ENCODE peak calls at places on chromosomes 11 and 22, in ten cellular contexts. R is aorta; W is Caco-2; I is AG04450; U is GM12864; M is left lung; T is coronary artery; J is HFF-Myc; Y is lung; B is naive thymus-derived CD4-positive, alpha-beta T cell. D is an unnamed sample.

GRCh38 chr11:113440816-113441215 is 34.4 kb downstream of the DRD2 start:
- DNase-seq in R (no peak), W (no peak), I (no peak), U (no peak), M (no peak), T (no peak), J (no peak), Y (no peak), B (no peak), D (no peak)

GRCh38 chr11:96714689-96715088 is 324.9 kb downstream of the JRKL start:
- DNase-seq in R (no peak), W (no peak), I (no peak), U (no peak), M (no peak), T (no peak), J (no peak), Y (no peak), B (no peak), D (no peak)

GRCh38 chr11:22079133-22079847 is 113.6 kb upstream of the ANO5 start:
- DNase-seq in R (no peak), W (no peak), I (no peak), U (no peak), M (no peak), T (no peak), J (no peak), Y (no peak), B (no peak), D (no peak)

GRCh38 chr11:95699631-95700470 is 89.7 kb downstream of the FAM76B start:
- DNase-seq in R (no peak), W (no peak), I (no peak), U (no peak), M (no peak), T (no peak), J (no peak), Y (no peak), B (peak), D (no peak)

GRCh38 chr11:102168483-102168882 is 58.2 kb downstream of the YAP1 start:
- DNase-seq in R (no peak), W (no peak), I (no peak), U (no peak), M (no peak), T (no peak), J (no peak), Y (no peak), B (no peak), D (no peak)

GRCh38 chr11:64444838-64445441 is 86.0 kb downstream of the RPS6KA4 start:
- DNase-seq in R (no peak), W (peak), I (no peak), U (no peak), M (no peak), T (no peak), J (peak), Y (no peak), B (no peak), D (peak)

GRCh38 chr22:50467773-50468440 is 6.9 kb downstream of the SBF1 start:
- DNase-seq in R (no peak), W (no peak), I (no peak), U (no peak), M (no peak), T (no peak), J (no peak), Y (no peak), B (no peak), D (no peak)

GRCh38 chr22:48306785-48307570 is 1520.7 kb downstream of the BRD1 start:
- DNase-seq in R (no peak), W (no peak), I (no peak), U (no peak), M (no peak), T (peak), J (no peak), Y (no peak), B (no peak), D (no peak)

GRCh38 chr22:35914665-35915476 is 113.8 kb downstream of the RBFOX2 start:
- DNase-seq in R (no peak), W (peak), I (peak), U (no peak), M (no peak), T (no peak), J (peak), Y (peak), B (peak), D (peak)

GRCh38 chr11:46117842-46118241 is 3.4 kb downstream of the PHF21A start:
- DNase-seq in R (no peak), W (no peak), I (no peak), U (no peak), M (no peak), T (no peak), J (no peak), Y (no peak), B (no peak), D (no peak)

GRCh38 chr11:1300121-1300520 is 9.3 kb downstream of the TOLLIP start:
- DNase-seq in R (no peak), W (no peak), I (no peak), U (no peak), M (no peak), T (no peak), J (no peak), Y (peak), B (no peak), D (no peak)

GRCh38 chr11:12184696-12185095 is 74.3 kb downstream of the MICAL2 start:
- DNase-seq in R (no peak), W (no peak), I (no peak), U (no peak), M (no peak), T (no peak), J (no peak), Y (no peak), B (no peak), D (no peak)

GRCh38 chr11:116093065-116093464 is 588.9 kb upstream of the CADM1 start:
- DNase-seq in R (no peak), W (no peak), I (no peak), U (no peak), M (no peak), T (no peak), J (no peak), Y (no peak), B (no peak), D (no peak)

GRCh38 chr11:61297741-61298140 is 2.6 kb upstream of the VWCE start:
- DNase-seq in R (no peak), W (no peak), I (peak), U (no peak), M (no peak), T (no peak), J (peak), Y (no peak), B (no peak), D (no peak)

GRCh38 chr11:88411265-88411664 is 73.7 kb upstream of the CTSC start:
- DNase-seq in R (no peak), W (no peak), I (peak), U (no peak), M (no peak), T (no peak), J (peak), Y (no peak), B (no peak), D (no peak)

GRCh38 chr22:49764151-49764581 is 63.5 kb downstream of the BRD1 start:
- DNase-seq in R (peak), W (no peak), I (no peak), U (no peak), M (peak), T (peak), J (no peak), Y (no peak), B (no peak), D (no peak)

GRCh38 chr11:60873533-60873932 is 6.2 kb downstream of the ZP1 start:
- DNase-seq in R (no peak), W (no peak), I (no peak), U (no peak), M (no peak), T (no peak), J (no peak), Y (no peak), B (no peak), D (no peak)

GRCh38 chr11:67410369-67410831 is 5.1 kb upstream of the CARNS1 start:
- DNase-seq in R (no peak), W (no peak), I (no peak), U (no peak), M (no peak), T (no peak), J (no peak), Y (no peak), B (no peak), D (no peak)

GRCh38 chr11:117045956-117046355 is 52.3 kb downstream of the SIK3 start:
- DNase-seq in R (no peak), W (no peak), I (no peak), U (no peak), M (no peak), T (no peak), J (no peak), Y (peak), B (no peak), D (no peak)

GRCh38 chr11:76839326-76839725 is 21.4 kb upstream of the ACER3 start:
- DNase-seq in R (no peak), W (peak), I (no peak), U (no peak), M (no peak), T (no peak), J (no peak), Y (no peak), B (no peak), D (no peak)

GRCh38 chr11:117221775-117222517 is 9.9 kb downstream of the PCSK7 start:
- DNase-seq in R (peak), W (no peak), I (no peak), U (no peak), M (no peak), T (peak), J (no peak), Y (no peak), B (no peak), D (peak)

GRCh38 chr11:64721359-64721699 is 1.7 kb downstream of the NRXN2 start:
- DNase-seq in R (no peak), W (no peak), I (no peak), U (no peak), M (no peak), T (no peak), J (no peak), Y (no peak), B (no peak), D (no peak)

GRCh38 chr11:64245401-64245796 is 1.3 kb downstream of the PPP1R14B start:
- DNase-seq in R (peak), W (no peak), I (no peak), U (no peak), M (peak), T (no peak), J (no peak), Y (no peak), B (no peak), D (peak)

GRCh38 chr11:11519184-11519583 is 102.6 kb downstream of the GALNT18 start:
- DNase-seq in R (no peak), W (no peak), I (no peak), U (no peak), M (no peak), T (no peak), J (no peak), Y (no peak), B (no peak), D (no peak)

GRCh38 chr11:116276051-116277044 is 496.4 kb downstream of the BUD13 start:
- DNase-seq in R (peak), W (peak), I (peak), U (peak), M (peak), T (no peak), J (no peak), Y (peak), B (peak), D (peak)

GRCh38 chr22:43200031-43200430 is 13.1 kb upstream of the TTLL12 start:
- DNase-seq in R (no peak), W (no peak), I (no peak), U (no peak), M (peak), T (no peak), J (no peak), Y (no peak), B (no peak), D (no peak)

GRCh38 chr11:12901272-12901671 is 107.8 kb upstream of the RASSF10 start:
- DNase-seq in R (no peak), W (no peak), I (no peak), U (no peak), M (no peak), T (no peak), J (no peak), Y (no peak), B (no peak), D (no peak)

DNA sequence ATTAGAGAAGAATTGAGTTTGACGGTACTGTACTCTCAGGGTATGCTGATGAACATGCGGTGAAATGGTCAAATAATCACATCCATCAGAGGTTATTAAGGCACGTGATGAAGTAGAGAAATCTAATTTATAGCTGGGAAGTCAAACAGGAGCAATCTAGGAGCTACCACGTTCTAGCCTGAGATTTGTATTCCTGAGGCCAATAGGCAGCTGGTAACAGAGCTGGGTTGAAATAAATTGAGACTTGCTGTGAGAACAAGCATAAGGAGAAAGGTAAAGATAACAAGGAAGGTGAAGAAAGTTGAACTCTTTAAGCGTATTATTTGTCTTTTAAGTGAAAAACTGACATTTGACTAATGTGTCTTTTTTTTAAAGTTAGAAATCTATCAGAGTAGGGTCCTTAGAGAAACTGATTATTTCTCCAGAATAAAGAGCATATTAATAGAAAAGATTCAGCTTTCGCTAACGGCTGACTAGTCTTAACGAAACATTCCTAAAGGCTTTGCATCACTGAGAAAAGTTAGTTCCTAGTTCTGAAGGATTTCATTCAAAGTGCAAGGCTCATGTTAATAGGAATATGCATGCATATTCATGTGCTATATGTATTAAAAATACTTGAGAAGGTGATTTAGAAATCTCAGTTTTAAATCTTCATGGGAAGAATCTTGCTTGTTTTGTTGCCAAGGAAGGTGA is 5.2 kb upstream of the WEE1 start:
- DNase-seq in R (no peak), W (no peak), I (no peak), U (no peak), M (no peak), T (no peak), J (no peak), Y (no peak), B (no peak), D (no peak)
- H3K4me3 ChIP-seq in R (no peak), W (peak), I (no peak), U (no peak), M (no peak), T (no peak), J (no peak), Y (no peak), B (no peak), D (no peak)

GRCh38 chr11:35394941-35395340 is 24.4 kb downstream of the SLC1A2 start:
- DNase-seq in R (no peak), W (no peak), I (no peak), U (no peak), M (no peak), T (no peak), J (no peak), Y (no peak), B (no peak), D (no peak)

GRCh38 chr11:35393093-35393492 is 26.3 kb downstream of the SLC1A2 start:
- DNase-seq in R (no peak), W (no peak), I (no peak), U (no peak), M (no peak), T (no peak), J (peak), Y (no peak), B (no peak), D (no peak)

GRCh38 chr11:35390737-35391682 is 28.3 kb downstream of the SLC1A2 start:
- DNase-seq in R (no peak), W (no peak), I (no peak), U (peak), M (peak), T (no peak), J (no peak), Y (no peak), B (no peak), D (no peak)

GRCh38 chr11:35389897-35390462 is 29.4 kb downstream of the SLC1A2 start:
- DNase-seq in R (no peak), W (peak), I (no peak), U (peak), M (no peak), T (no peak), J (no peak), Y (no peak), B (no peak), D (peak)

DNA sequence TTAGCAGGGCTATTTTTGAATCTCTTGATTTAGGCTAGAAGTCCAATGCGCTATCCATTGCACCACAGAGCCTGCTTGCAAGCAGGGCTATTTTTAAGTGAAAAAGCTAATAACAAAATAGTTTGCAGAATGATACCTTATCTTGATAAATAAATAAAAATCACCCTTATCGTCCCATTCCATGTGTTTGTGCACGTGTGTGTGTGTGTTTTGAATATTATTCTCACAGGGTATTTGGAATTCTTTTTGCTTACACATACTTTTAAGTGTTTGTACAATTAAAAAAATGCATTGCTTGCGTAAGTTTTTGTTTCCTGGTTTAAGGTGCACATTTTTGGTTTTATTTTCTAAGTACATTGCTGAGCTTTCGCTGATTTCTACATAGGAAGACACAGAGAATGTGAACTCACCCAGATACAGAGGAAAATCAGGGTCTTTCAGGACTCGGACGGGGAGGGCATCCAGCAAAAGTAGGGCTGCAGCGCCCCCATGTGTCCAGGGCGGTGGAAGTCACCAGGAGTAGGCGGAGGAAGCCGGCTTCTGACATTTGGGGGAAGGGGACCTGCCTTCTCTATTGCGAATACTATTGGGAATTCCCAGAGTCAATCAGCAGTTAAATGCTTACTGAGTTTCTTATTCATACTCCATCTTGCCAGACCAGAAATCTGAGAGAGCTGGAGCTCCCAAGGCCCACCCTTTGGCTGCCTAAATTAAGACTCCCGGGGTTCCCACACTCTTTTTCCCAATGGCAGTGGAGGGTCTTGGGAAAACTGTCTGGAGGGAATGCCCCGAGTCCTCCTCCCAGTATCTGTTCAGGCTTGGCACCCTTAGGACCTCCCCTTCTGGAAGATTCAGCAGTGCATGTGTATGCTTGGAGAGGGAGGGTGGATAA is 27.2 kb downstream of the SLC1A2 start:
- DNase-seq in R (peak), W (peak), I (peak), U (peak), M (peak), T (peak), J (peak), Y (peak), B (peak), D (peak)
- H3K4me3 ChIP-seq in R (peak), W (no peak), I (no peak), U (peak), M (peak), T (peak), J (no peak), Y (no peak), B (no peak), D (no peak)

DNA sequence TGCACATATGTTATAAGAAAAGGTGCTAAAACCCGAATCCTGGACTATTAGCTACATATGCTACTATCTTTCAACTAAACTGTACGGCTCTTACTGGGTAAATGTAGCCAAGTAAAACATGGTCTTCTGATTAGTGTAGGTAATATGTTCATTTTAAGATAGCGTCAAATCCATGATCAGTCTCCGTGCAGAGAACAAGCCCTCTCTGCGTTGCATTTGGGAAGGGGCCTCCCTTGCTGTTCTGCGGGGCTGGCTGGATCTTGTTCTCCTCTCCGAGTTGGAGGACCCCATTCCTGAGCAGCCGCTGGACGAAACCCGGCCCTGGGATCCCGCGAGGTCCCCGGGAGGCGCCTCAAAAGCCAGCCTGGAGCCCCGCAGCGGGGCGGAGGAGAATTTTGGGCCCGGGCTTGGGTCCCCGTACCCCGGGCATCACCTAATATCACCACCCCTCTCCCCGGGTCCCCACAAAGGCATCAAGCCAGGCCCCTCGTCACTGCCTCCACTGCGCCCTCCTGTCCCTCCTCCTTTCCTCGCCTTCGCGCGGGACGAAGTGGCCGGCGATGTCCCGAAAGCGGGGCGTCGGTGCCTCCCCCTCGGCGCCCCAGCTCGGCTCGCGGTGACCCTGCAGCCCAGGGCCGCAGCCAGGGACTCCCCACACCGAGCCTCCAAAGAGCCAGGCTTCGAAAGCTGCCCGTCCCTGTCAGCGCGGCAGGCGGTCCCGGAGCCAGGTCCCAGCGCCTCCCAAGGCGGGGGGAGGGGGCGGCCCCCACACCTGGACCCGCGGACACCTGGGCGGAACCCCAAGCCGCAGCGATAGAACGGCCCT is 54.5 kb upstream of the FBXO3 start:
- DNase-seq in R (no peak), W (peak), I (no peak), U (no peak), M (peak), T (no peak), J (no peak), Y (no peak), B (no peak), D (no peak)
- H3K4me3 ChIP-seq in R (peak), W (peak), I (peak), U (peak), M (peak), T (peak), J (peak), Y (no peak), B (no peak), D (peak)

DNA sequence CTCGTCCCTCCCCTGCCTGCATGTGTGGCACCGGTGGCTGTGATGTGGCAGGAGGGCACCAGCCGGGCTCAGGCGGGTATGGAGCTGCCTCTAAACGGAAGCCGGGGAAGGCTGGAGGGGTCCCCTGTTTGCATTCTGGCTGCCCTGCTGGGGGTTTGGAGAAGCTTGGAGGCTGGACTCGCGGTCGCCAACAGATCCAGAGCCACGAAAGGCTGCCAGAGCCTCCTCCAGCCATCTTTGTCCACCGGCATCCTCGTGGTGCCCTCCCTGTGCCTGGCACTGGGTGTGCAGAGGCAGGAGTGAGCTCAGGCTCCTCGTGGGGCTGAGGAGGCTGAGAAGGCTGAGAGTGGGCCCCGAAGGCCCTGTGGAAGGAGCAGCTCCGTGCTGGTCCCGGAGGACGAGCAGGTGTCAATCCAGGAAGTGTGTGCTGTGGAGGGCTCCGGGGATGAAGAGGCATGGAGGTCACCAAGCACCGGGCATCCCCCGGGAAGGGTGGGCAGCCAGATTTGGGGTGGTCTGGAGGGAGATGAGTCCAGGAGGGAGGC is 937 bp downstream of the KDELR3 start:
- DNase-seq in R (peak), W (no peak), I (no peak), U (no peak), M (peak), T (no peak), J (no peak), Y (no peak), B (no peak), D (no peak)
- H3K4me3 ChIP-seq in R (no peak), W (no peak), I (peak), U (no peak), M (peak), T (peak), J (peak), Y (no peak), B (no peak), D (no peak)

D was measured in thyroid gland.